ENCODE peak calls at places on chromosomes 16 and 17, in four cellular contexts. One of them, this sample, is unnamed.

GRCh38 chr17:36117505-36118382 is 14.1 kb downstream of the CCL4 start:
- DNase-seq in IMR-90: no peak
- DNase-seq in hypothalamus: no peak
- DNase-seq in GM03348: no peak
- DNase-seq in this sample: no peak

GRCh38 chr17:77286641-77287431 is 146.1 kb downstream of the SEC14L1 start:
- DNase-seq in IMR-90: peak; percentile 18
- DNase-seq in hypothalamus: peak; percentile 26
- DNase-seq in GM03348: no peak
- DNase-seq in this sample: no peak

GRCh38 chr17:38719284-38719942 is 10.7 kb upstream of the CISD3 start:
- DNase-seq in IMR-90: no peak
- DNase-seq in hypothalamus: no peak
- DNase-seq in GM03348: no peak
- DNase-seq in this sample: no peak

GRCh38 chr16:71401988-71402387 is 39.9 kb downstream of the TLE7 start:
- DNase-seq in IMR-90: no peak
- DNase-seq in hypothalamus: no peak
- DNase-seq in GM03348: no peak
- DNase-seq in this sample: no peak

GRCh38 chr16:87033541-87034300 is 283.5 kb downstream of the C16orf95 start:
- DNase-seq in IMR-90: peak; percentile 12
- DNase-seq in hypothalamus: no peak
- DNase-seq in GM03348: no peak
- DNase-seq in this sample: no peak

GRCh38 chr16:10883004-10883403 is 6.0 kb downstream of the CIITA start:
- DNase-seq in IMR-90: no peak
- DNase-seq in hypothalamus: no peak
- DNase-seq in GM03348: no peak
- DNase-seq in this sample: no peak

GRCh38 chr16:74888227-74888862 is 96.6 kb downstream of the WDR59 start:
- DNase-seq in IMR-90: no peak
- DNase-seq in hypothalamus: no peak
- DNase-seq in GM03348: no peak
- DNase-seq in this sample: no peak

GRCh38 chr17:78341559-78342437 is 18.1 kb downstream of the SOCS3 start:
- DNase-seq in IMR-90: peak; percentile 74
- DNase-seq in hypothalamus: peak; percentile 63
- DNase-seq in GM03348: peak; percentile 96
- DNase-seq in this sample: peak; percentile 44

GRCh38 chr17:63431939-63432804 is 13.9 kb downstream of the CYB561 start:
- DNase-seq in IMR-90: peak; percentile 66
- DNase-seq in hypothalamus: no peak
- DNase-seq in GM03348: no peak
- DNase-seq in this sample: no peak

GRCh38 chr17:83055911-83056582 is 23.4 kb upstream of the METRNL start:
- DNase-seq in IMR-90: peak; percentile 92
- DNase-seq in hypothalamus: no peak
- DNase-seq in GM03348: peak; percentile 83
- DNase-seq in this sample: no peak

GRCh38 chr16:68335175-68335574 is 24.4 kb downstream of the PRMT7 start:
- DNase-seq in IMR-90: peak; percentile 42
- DNase-seq in hypothalamus: no peak
- DNase-seq in GM03348: peak; percentile 59
- DNase-seq in this sample: no peak

GRCh38 chr17:74773871-74774286 is 2.3 kb downstream of the NAT9 start:
- DNase-seq in IMR-90: peak; percentile 55
- DNase-seq in hypothalamus: no peak
- DNase-seq in GM03348: peak; percentile 73
- DNase-seq in this sample: no peak

GRCh38 chr17:41992576-41992975 is 24.7 kb downstream of the DNAJC7 start:
- DNase-seq in IMR-90: no peak
- DNase-seq in hypothalamus: peak; percentile 74
- DNase-seq in GM03348: no peak
- DNase-seq in this sample: peak; percentile 66

GRCh38 chr17:48610282-48611211 is at the start of gene HOXB7:
- DNase-seq in IMR-90: peak; percentile 62
- DNase-seq in hypothalamus: no peak
- DNase-seq in GM03348: peak; percentile 92
- DNase-seq in this sample: no peak

GRCh38 chr17:73165616-73166404 is 1.0 kb downstream of the SSTR2 start:
- DNase-seq in IMR-90: no peak
- DNase-seq in hypothalamus: no peak
- DNase-seq in GM03348: peak; percentile 42
- DNase-seq in this sample: no peak